ENCODE peak calls at places on chromosomes 3 and 15, in four cellular contexts. One of them, this sample, is unnamed.

GRCh38 chr3:71997066-71997653 is 212.2 kb upstream of the PROK2 start:
- DNase-seq in K562: no peak
- DNase-seq in GM12878: no peak
- DNase-seq in IMR-90: peak
- DNase-seq in this sample: no peak

GRCh38 chr15:65778269-65778668 is 13.8 kb downstream of the DENND4A start:
- DNase-seq in IMR-90: no peak
- DNase-seq in K562: peak
- DNase-seq in GM12878: no peak
- DNase-seq in this sample: no peak

GRCh38 chr3:50154840-50155490 is at the start of gene SEMA3F:
- DNase-seq in K562: peak
- DNase-seq in IMR-90: peak
- DNase-seq in GM12878: no peak
- DNase-seq in this sample: peak

GRCh38 chr3:4722103-4722502 is 229.0 kb downstream of the ITPR1 start:
- DNase-seq in K562: peak
- DNase-seq in GM12878: no peak
- DNase-seq in IMR-90: peak
- DNase-seq in this sample: peak

GRCh38 chr3:62332771-62333381 is 40.5 kb downstream of the FEZF2 start:
- DNase-seq in GM12878: no peak
- DNase-seq in K562: no peak
- DNase-seq in IMR-90: peak
- DNase-seq in this sample: peak

GRCh38 chr3:84905556-84905920 is 53.3 kb upstream of the CADM2 start:
- DNase-seq in K562: no peak
- DNase-seq in GM12878: no peak
- DNase-seq in IMR-90: no peak
- DNase-seq in this sample: no peak

GRCh38 chr3:128113817-128114794 is 9.5 kb downstream of the RUVBL1 start:
- DNase-seq in K562: no peak
- DNase-seq in IMR-90: no peak
- DNase-seq in GM12878: peak
- DNase-seq in this sample: no peak

GRCh38 chr15:75842722-75843617 is at the start of gene UBE2Q2:
- DNase-seq in K562: peak
- DNase-seq in GM12878: no peak
- DNase-seq in IMR-90: peak
- DNase-seq in this sample: peak

GRCh38 chr15:37078566-37078965 is 21.8 kb downstream of the MEIS2 start:
- DNase-seq in K562: peak
- DNase-seq in GM12878: no peak
- DNase-seq in IMR-90: no peak
- DNase-seq in this sample: no peak

GRCh38 chr3:161081675-161082462 is 23.3 kb downstream of the B3GALNT1 start:
- DNase-seq in IMR-90: no peak
- DNase-seq in K562: no peak
- DNase-seq in GM12878: no peak
- DNase-seq in this sample: no peak

GRCh38 chr3:71874618-71875017 is 89.7 kb upstream of the PROK2 start:
- DNase-seq in K562: no peak
- DNase-seq in IMR-90: no peak
- DNase-seq in GM12878: no peak
- DNase-seq in this sample: no peak

GRCh38 chr15:93018574-93018973 is 70.4 kb downstream of the RGMA start:
- DNase-seq in IMR-90: no peak
- DNase-seq in K562: no peak
- DNase-seq in GM12878: no peak
- DNase-seq in this sample: peak

GRCh38 chr15:55267401-55268053 is 22.1 kb downstream of the RAB27A start:
- DNase-seq in GM12878: no peak
- DNase-seq in IMR-90: peak
- DNase-seq in K562: no peak
- DNase-seq in this sample: no peak

GRCh38 chr3:11335056-11335608 is 62.9 kb downstream of the ATG7 start:
- DNase-seq in K562: peak
- DNase-seq in GM12878: peak
- DNase-seq in IMR-90: peak
- DNase-seq in this sample: peak

GRCh38 chr3:36957862-36958686 is 13.2 kb upstream of the TRANK1 start:
- DNase-seq in GM12878: no peak
- DNase-seq in K562: peak
- DNase-seq in IMR-90: peak
- DNase-seq in this sample: peak

GRCh38 chr3:69838217-69838616 is 99.0 kb downstream of the MITF start:
- DNase-seq in GM12878: no peak
- DNase-seq in IMR-90: peak
- DNase-seq in K562: no peak
- DNase-seq in this sample: no peak

GRCh38 chr15:48336940-48337339 is 5.7 kb downstream of the DUT start:
- DNase-seq in GM12878: no peak
- DNase-seq in IMR-90: peak
- DNase-seq in K562: peak
- DNase-seq in this sample: peak

GRCh38 chr3:123375014-123375940 is 73.6 kb downstream of the ADCY5 start:
- DNase-seq in GM12878: no peak
- DNase-seq in K562: no peak
- DNase-seq in IMR-90: no peak
- DNase-seq in this sample: no peak

GRCh38 chr15:41790756-41791546 is 16.7 kb downstream of the MAPKBP1 start:
- DNase-seq in GM12878: no peak
- DNase-seq in IMR-90: peak
- DNase-seq in K562: no peak
- DNase-seq in this sample: no peak

GRCh38 chr3:178663572-178663971 is 127.3 kb downstream of the KCNMB2 start:
- DNase-seq in K562: no peak
- DNase-seq in IMR-90: no peak
- DNase-seq in GM12878: no peak
- DNase-seq in this sample: no peak

GRCh38 chr15:63950911-63951481 is 95.3 kb downstream of the DAPK2 start:
- DNase-seq in GM12878: no peak
- DNase-seq in K562: no peak
- DNase-seq in IMR-90: peak
- DNase-seq in this sample: no peak

GRCh38 chr3:158731938-158732855 is at the start of gene RARRES1:
- DNase-seq in IMR-90: peak
- DNase-seq in K562: no peak
- DNase-seq in GM12878: no peak
- DNase-seq in this sample: peak

GRCh38 chr3:152331018-152331541 is 62.4 kb downstream of the MBNL1 start:
- DNase-seq in K562: no peak
- DNase-seq in IMR-90: peak
- DNase-seq in GM12878: no peak
- DNase-seq in this sample: peak

GRCh38 chr15:88651971-88652370 is 13.2 kb downstream of the ISG20 start:
- DNase-seq in GM12878: no peak
- DNase-seq in K562: no peak
- DNase-seq in IMR-90: no peak
- DNase-seq in this sample: no peak

GRCh38 chr15:33068531-33068990 is 126.0 kb downstream of the FMN1 start:
- DNase-seq in K562: no peak
- DNase-seq in GM12878: no peak
- DNase-seq in IMR-90: no peak
- DNase-seq in this sample: peak

GRCh38 chr15:51758645-51759044 is 7.2 kb downstream of the TMOD2 start:
- DNase-seq in GM12878: no peak
- DNase-seq in K562: peak
- DNase-seq in IMR-90: peak
- DNase-seq in this sample: no peak

GRCh38 chr3:70108072-70108471 is 108.5 kb downstream of the SAMMSON start:
- DNase-seq in K562: peak
- DNase-seq in IMR-90: peak
- DNase-seq in GM12878: no peak
- DNase-seq in this sample: no peak

GRCh38 chr3:165476399-165477060 is 280.3 kb upstream of the SLITRK3 start:
- DNase-seq in GM12878: no peak
- DNase-seq in K562: no peak
- DNase-seq in IMR-90: no peak
- DNase-seq in this sample: no peak

GRCh38 chr3:19254189-19254588 is 105.9 kb downstream of the KCNH8 start:
- DNase-seq in GM12878: no peak
- DNase-seq in IMR-90: no peak
- DNase-seq in K562: no peak
- DNase-seq in this sample: no peak

GRCh38 chr3:14523792-14524191 is 16.4 kb downstream of the GRIP2 start:
- DNase-seq in GM12878: no peak
- DNase-seq in IMR-90: peak
- DNase-seq in K562: no peak
- DNase-seq in this sample: no peak
- TF ChIP-seq ELK1 in GM12878: no peak
- TF ChIP-seq ELK1 in IMR-90: no peak
- TF ChIP-seq ELK1 in K562: no peak
- TF ChIP-seq ELK1 in this sample: no peak

GRCh38 chr3:9249273-9250192 is at the start of gene SRGAP3:
- DNase-seq in GM12878: peak
- DNase-seq in K562: peak
- DNase-seq in IMR-90: peak
- DNase-seq in this sample: peak
- TF ChIP-seq POLR2A in GM12878: peak
- TF ChIP-seq POLR2A in K562: no peak
- TF ChIP-seq POLR2A in IMR-90: no peak
- TF ChIP-seq POLR2A in this sample: peak

GRCh38 chr15:85761635-85762034 is 33.1 kb downstream of the KLHL25 start:
- DNase-seq in IMR-90: peak
- DNase-seq in GM12878: no peak
- DNase-seq in K562: no peak
- DNase-seq in this sample: no peak

GRCh38 chr15:85759391-85759790 is 35.3 kb downstream of the KLHL25 start:
- DNase-seq in GM12878: no peak
- DNase-seq in IMR-90: no peak
- DNase-seq in K562: no peak
- DNase-seq in this sample: no peak

GRCh38 chr15:85760531-85761371 is 34.0 kb downstream of the KLHL25 start:
- DNase-seq in GM12878: no peak
- DNase-seq in K562: no peak
- DNase-seq in IMR-90: no peak
- DNase-seq in this sample: peak

GRCh38 chr15:85758655-85758978 is 36.1 kb downstream of the KLHL25 start:
- DNase-seq in GM12878: no peak
- DNase-seq in IMR-90: no peak
- DNase-seq in K562: no peak
- DNase-seq in this sample: no peak

GRCh38 chr15:85760049-85760448 is 34.7 kb downstream of the KLHL25 start:
- DNase-seq in IMR-90: no peak
- DNase-seq in GM12878: no peak
- DNase-seq in K562: no peak
- DNase-seq in this sample: no peak
- TF ChIP-seq ELK1 in IMR-90: no peak
- TF ChIP-seq ELK1 in GM12878: no peak
- TF ChIP-seq ELK1 in K562: no peak
- TF ChIP-seq ELK1 in this sample: no peak

GRCh38 chr15:38886315-38887163 is 321.9 kb upstream of the RASGRP1 start:
- DNase-seq in GM12878: no peak
- DNase-seq in K562: no peak
- DNase-seq in IMR-90: peak
- DNase-seq in this sample: peak

GRCh38 chr15:38882226-38882625 is 317.6 kb upstream of the RASGRP1 start:
- DNase-seq in GM12878: no peak
- DNase-seq in K562: no peak
- DNase-seq in IMR-90: no peak
- DNase-seq in this sample: no peak

GRCh38 chr15:38885477-38885952 is 320.9 kb upstream of the RASGRP1 start:
- DNase-seq in GM12878: no peak
- DNase-seq in K562: no peak
- DNase-seq in IMR-90: no peak
- DNase-seq in this sample: peak

GRCh38 chr15:38885001-38885400 is 320.4 kb upstream of the RASGRP1 start:
- DNase-seq in K562: no peak
- DNase-seq in GM12878: no peak
- DNase-seq in IMR-90: peak
- DNase-seq in this sample: no peak

DNA sequence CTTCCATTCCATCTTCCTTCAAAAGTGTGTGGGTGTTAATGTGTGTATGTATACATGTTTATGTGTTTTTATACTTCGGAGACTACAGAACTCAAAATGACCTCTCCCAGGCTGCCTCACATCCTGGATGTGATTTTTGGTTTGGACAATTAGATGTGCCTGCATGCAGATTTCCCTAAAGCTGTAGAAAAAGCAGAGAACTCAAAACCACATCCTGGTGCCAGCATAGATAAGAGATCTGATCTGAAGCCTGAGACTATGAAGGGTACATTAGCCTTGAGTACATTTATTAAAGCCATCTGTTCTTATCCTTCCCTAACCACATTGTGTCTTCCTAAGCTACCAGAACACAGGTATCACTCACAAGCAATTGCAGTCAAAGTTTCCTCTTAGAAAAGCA is 319.4 kb upstream of the RASGRP1 start:
- DNase-seq in K562: no peak
- DNase-seq in IMR-90: peak
- DNase-seq in GM12878: no peak
- DNase-seq in this sample: no peak
- TF ChIP-seq POLR2A in K562: no peak
- TF ChIP-seq POLR2A in IMR-90: no peak
- TF ChIP-seq POLR2A in GM12878: no peak
- TF ChIP-seq POLR2A in this sample: no peak

GRCh38 chr3:148331111-148331818 is 366.4 kb upstream of the AGTR1 start:
- DNase-seq in IMR-90: peak
- DNase-seq in GM12878: no peak
- DNase-seq in K562: no peak
- DNase-seq in this sample: no peak

GRCh38 chr3:148329481-148330220 is 368.1 kb upstream of the AGTR1 start:
- DNase-seq in K562: no peak
- DNase-seq in GM12878: no peak
- DNase-seq in IMR-90: peak
- DNase-seq in this sample: no peak

GRCh38 chr3:148332509-148332908 is 365.2 kb upstream of the AGTR1 start:
- DNase-seq in IMR-90: no peak
- DNase-seq in K562: no peak
- DNase-seq in GM12878: no peak
- DNase-seq in this sample: no peak

GRCh38 chr3:148330486-148330885 is 367.2 kb upstream of the AGTR1 start:
- DNase-seq in K562: no peak
- DNase-seq in GM12878: no peak
- DNase-seq in IMR-90: no peak
- DNase-seq in this sample: no peak

GRCh38 chr3:148333091-148333490 is 364.6 kb upstream of the AGTR1 start:
- DNase-seq in K562: no peak
- DNase-seq in IMR-90: no peak
- DNase-seq in GM12878: no peak
- DNase-seq in this sample: peak
- TF ChIP-seq ELK1 in K562: no peak
- TF ChIP-seq ELK1 in IMR-90: no peak
- TF ChIP-seq ELK1 in GM12878: no peak
- TF ChIP-seq ELK1 in this sample: no peak